ENCODE peak calls at places on chromosomes 13 and 19, in six cellular contexts. U is brain microvascular endothelial cell, M is stomach, L is choroid plexus epithelial cell, Q is AG10803, A is prostate gland. B is an unnamed sample.

GRCh38 chr19:56367829-56368711 is 25.3 kb downstream of the ZNF582 start:
- DNase-seq in U (peak; percentile 97), M (peak; percentile 85), L (peak; percentile 99), Q (peak; percentile 90), A (peak; percentile 85), B (peak; percentile 97)

GRCh38 chr13:101536079-101536478 is 83.6 kb downstream of the ITGBL1 start:
- DNase-seq in U (no peak), M (no peak), L (no peak), Q (no peak), A (no peak), B (no peak)

GRCh38 chr19:41958367-41959055 is 610 bp downstream of the RABAC1 start:
- DNase-seq in U (peak; percentile 74), M (peak; percentile 93), L (peak; percentile 82), Q (peak; percentile 64), A (peak; percentile 87), B (peak; percentile 71)

GRCh38 chr13:95231393-95231792 is 69.9 kb downstream of the ABCC4 start:
- DNase-seq in U (no peak), M (no peak), L (no peak), Q (no peak), A (peak; percentile 45), B (no peak)

GRCh38 chr19:35346193-35347052 is 1.3 kb upstream of the FFAR1 start:
- DNase-seq in U (no peak), M (peak; percentile 44), L (no peak), Q (no peak), A (no peak), B (no peak)

GRCh38 chr19:13055213-13056051 is 47.2 kb downstream of the LYL1 start:
- DNase-seq in U (peak; percentile 70), M (peak; percentile 52), L (peak; percentile 89), Q (peak; percentile 97), A (no peak), B (peak; percentile 98)

GRCh38 chr19:13788991-13789390 is 6.3 kb upstream of the ZSWIM4 start:
- DNase-seq in U (peak; percentile 65), M (no peak), L (peak; percentile 94), Q (peak; percentile 97), A (no peak), B (peak; percentile 68)

GRCh38 chr19:47107201-47107952 is 6.2 kb downstream of the ZC3H4 start:
- DNase-seq in U (no peak), M (peak; percentile 32), L (peak; percentile 36), Q (no peak), A (no peak), B (no peak)

GRCh38 chr19:1173845-1174809 is at the start of gene SBNO2:
- DNase-seq in U (peak; percentile 78), M (peak; percentile 95), L (peak; percentile 88), Q (peak; percentile 82), A (peak; percentile 80), B (peak; percentile 88)

GRCh38 chr13:100517135-100517534 is 71.5 kb downstream of the GGACT start:
- DNase-seq in U (no peak), M (peak; percentile 50), L (peak; percentile 31), Q (no peak), A (no peak), B (no peak)

GRCh38 chr13:26021956-26022355 is 29.9 kb downstream of the SHISA2 start:
- DNase-seq in U (no peak), M (no peak), L (no peak), Q (no peak), A (no peak), B (no peak)

GRCh38 chr13:34779171-34779570 is 162.9 kb upstream of the NBEA start:
- DNase-seq in U (no peak), M (no peak), L (no peak), Q (no peak), A (no peak), B (no peak)

GRCh38 chr19:30812099-30812684 is 440.0 kb downstream of the ZNF536 start:
- DNase-seq in U (no peak), M (no peak), L (no peak), Q (no peak), A (no peak), B (no peak)

GRCh38 chr19:8355631-8356402 is 8.1 kb upstream of the ANGPTL4 start:
- DNase-seq in U (peak; percentile 99), M (no peak), L (peak; percentile 98), Q (peak; percentile 96), A (no peak), B (peak; percentile 99)

GRCh38 chr13:66859078-66859477 is 371.1 kb downstream of the PCDH9 start:
- DNase-seq in U (no peak), M (no peak), L (peak; percentile 2), Q (no peak), A (no peak), B (no peak)

GRCh38 chr13:61110804-61111203 is 304.8 kb downstream of the PCDH20 start:
- DNase-seq in U (no peak), M (no peak), L (no peak), Q (no peak), A (no peak), B (no peak)

GRCh38 chr19:51329411-51329810 is 12.5 kb downstream of the VSIG10L start:
- DNase-seq in U (no peak), M (no peak), L (no peak), Q (no peak), A (no peak), B (no peak)

GRCh38 chr13:50375792-50376191 is 360.5 kb downstream of the KCNRG start:
- DNase-seq in U (peak; percentile 62), M (no peak), L (peak; percentile 49), Q (peak; percentile 83), A (no peak), B (peak; percentile 62)

GRCh38 chr19:56942749-56943148 is 102.2 kb upstream of the PEG3 start:
- DNase-seq in U (no peak), M (peak; percentile 38), L (no peak), Q (peak; percentile 1), A (no peak), B (no peak)

GRCh38 chr19:12665646-12666304 is 767 bp downstream of the MAN2B1 start:
- DNase-seq in U (no peak), M (no peak), L (no peak), Q (no peak), A (no peak), B (no peak)

GRCh38 chr13:33079960-33080359 is 63.7 kb downstream of the KL start:
- DNase-seq in U (no peak), M (no peak), L (no peak), Q (no peak), A (no peak), B (no peak)
- TF ChIP-seq CTCF in U (no peak), M (no peak), L (no peak), Q (no peak), A (no peak), B (no peak)

DNA sequence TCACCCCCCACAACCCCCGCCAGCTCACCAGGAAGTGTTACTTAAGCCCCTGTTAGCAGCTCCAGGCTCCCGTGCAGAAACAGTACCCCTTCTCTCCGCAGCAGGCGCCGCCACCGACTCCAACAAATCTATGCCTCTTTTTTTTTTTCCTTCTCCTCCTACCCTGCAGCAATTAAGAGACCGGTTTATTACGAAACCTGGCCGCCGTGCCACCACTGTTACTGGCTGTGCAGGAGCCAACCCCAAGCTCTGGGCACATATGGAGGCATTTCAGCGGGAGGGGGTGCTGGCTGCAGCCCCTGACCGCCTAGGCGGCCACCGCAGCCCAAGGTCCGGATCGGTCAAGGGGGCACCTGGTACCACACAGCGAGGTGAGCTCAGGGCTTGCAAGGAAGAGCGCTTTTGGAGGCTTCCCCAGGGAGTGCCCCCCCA is 2.4 kb downstream of the GADD45B start:
- DNase-seq in U (no peak), M (peak; percentile 82), L (peak; percentile 77), Q (peak; percentile 79), A (peak; percentile 89), B (peak; percentile 72)
- H3K4me3 ChIP-seq in U (peak overlapping the region; percentile 100), M (peak overlapping the region; percentile 97), L (peak overlapping the region; percentile 99), Q (peak overlapping the region; percentile 100), A (peak overlapping the region; percentile 89), B (peak overlapping the region; percentile 69)

GRCh38 chr19:55342044-55342531 is 2.4 kb downstream of the KMT5C start:
- DNase-seq in U (no peak), M (no peak), L (no peak), Q (no peak), A (no peak), B (no peak)

GRCh38 chr19:55340144-55340783 is 588 bp downstream of the KMT5C start:
- DNase-seq in U (no peak), M (no peak), L (no peak), Q (no peak), A (no peak), B (no peak)

GRCh38 chr19:55341191-55342043 is 1.7 kb downstream of the KMT5C start:
- DNase-seq in U (peak; percentile 19), M (peak; percentile 77), L (peak; percentile 57), Q (peak; percentile 53), A (peak; percentile 33), B (peak; percentile 43)

GRCh38 chr19:55340784-55341147 is 1.1 kb downstream of the KMT5C start:
- DNase-seq in U (no peak), M (no peak), L (no peak), Q (no peak), A (no peak), B (no peak)

DNA sequence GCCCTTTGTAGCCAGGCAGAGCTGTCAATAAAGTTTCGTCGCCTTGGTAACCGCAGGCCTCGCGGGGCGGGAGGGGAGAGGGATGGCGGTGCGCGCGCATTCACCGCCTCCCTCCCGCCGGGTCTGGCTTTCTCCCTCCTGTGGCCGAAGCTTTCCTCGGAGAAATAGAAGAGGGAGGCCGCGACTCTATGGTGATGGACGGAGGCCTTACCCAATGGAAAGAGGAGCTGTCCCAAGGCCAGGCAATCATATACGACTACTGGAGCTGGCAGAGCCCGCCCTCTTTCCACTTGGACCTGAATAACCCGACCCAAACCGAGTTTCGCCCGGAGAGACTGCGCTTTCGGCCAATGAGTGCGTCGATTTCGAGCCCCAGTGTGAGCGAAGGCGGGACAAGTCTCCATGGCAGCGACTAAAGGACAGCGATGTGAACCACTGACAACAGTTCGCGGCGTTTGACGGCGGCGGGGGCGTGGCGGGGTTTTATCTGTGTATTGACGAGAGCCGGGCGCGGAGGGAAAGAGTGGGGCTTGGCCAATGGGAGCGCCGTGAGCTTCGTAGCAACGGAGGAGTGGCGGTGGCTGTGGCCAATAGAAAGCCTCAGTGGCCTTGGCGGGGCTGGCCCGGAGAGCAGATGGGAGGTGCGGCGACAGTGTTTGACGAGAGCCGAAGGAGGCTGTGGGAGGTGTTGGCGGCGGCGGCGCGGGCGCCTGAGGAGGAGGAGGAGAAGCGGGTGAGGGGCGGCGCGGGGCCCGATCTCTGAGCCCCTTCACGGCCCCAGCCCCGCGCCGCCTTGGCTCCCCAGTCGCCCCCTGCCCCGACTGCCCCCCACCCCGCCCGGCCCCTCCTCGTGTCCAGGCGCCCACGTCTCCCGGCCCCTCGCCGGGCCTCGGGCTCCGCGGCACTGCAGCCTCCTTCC is at the start of gene KMT5C:
- DNase-seq in U (peak; percentile 100), M (peak; percentile 100), L (peak; percentile 100), Q (peak; percentile 100), A (peak; percentile 100), B (peak; percentile 100)
- TF ChIP-seq CTCF in U (peak; percentile 50), M (no peak), L (peak; percentile 50), Q (peak; percentile 43), A (peak; percentile 14), B (peak; percentile 37)

DNA sequence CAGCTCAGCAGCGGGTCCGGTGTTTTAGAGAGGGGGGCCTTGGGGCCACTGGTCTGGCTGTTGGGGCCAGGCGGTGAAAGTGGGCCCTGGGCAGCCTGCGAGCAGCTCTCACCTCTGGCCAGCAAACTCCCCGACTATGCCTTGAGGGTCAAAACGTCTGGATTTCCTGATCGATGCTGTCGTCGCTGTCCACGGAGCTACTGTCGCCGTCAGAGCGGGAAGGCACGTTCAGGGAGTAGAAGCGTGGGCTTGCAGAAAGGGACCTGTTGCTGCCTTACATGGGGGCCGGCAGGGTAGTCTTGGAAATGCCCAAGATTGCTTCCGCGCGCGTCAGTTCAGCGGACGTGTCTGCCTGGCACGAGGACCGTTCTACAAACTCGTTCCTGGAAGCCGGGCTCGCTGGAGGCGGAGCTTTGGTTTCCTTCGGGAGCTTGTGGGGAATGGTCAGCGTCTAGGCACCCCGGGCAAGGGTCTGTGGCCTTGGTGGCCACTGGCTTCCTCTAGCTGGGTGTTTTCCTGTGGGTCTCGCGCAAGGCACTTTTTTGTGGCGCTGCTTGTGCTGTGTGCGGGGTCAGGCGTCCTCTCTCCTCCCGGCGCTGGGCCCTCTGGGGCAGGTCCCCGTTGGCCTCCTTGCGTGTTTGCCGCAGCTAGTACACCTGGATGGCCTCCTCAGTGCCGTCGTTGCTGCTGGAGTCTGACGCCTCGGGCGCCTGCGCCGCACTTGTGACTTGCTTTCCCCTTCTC is 15.3 kb downstream of the RB1 start:
- DNase-seq in U (no peak), M (no peak), L (no peak), Q (peak; percentile 19), A (no peak), B (no peak)
- H3K4me3 ChIP-seq in U (no peak overlapping the region), M (peak overlapping the region; percentile 35), L (no peak overlapping the region), Q (no peak overlapping the region), A (no peak overlapping the region), B (no peak overlapping the region)